ENCODE peak calls at places on chromosomes 16 and 17, in five cellular contexts. B is activated CD4-positive, alpha-beta T cell treated with anti-CD3 and anti-CD28 coated beads, Interleukin-2, amount 50 U/mL, for 4 hours; A is AG08396; L is NCI-H1930; Z is T-helper 9 cell. F is an unnamed sample.

GRCh38 chr16:53695070-53695469 is 8.6 kb downstream of the RPGRIP1L start:
- DNase-seq in B (no peak), Z (no peak), L (no peak), A (peak; percentile 73), F (no peak)

GRCh38 chr16:80776856-80777255 is 27.5 kb downstream of the CDYL2 start:
- DNase-seq in L (no peak), A (no peak), Z (no peak), B (no peak), F (no peak)

GRCh38 chr17:9487406-9487805 is 88.2 kb downstream of the STX8 start:
- DNase-seq in L (no peak), B (no peak), Z (no peak), A (no peak), F (no peak)

GRCh38 chr16:1338119-1338730 is 4.8 kb downstream of the BAIAP3 start:
- DNase-seq in L (peak; percentile 78), A (no peak), B (no peak), Z (no peak), F (no peak)

GRCh38 chr17:78174332-78174869 is 6.0 kb downstream of the SYNGR2 start:
- DNase-seq in A (no peak), B (no peak), L (no peak), Z (no peak), F (peak; percentile 80)

GRCh38 chr17:34131386-34131785 is 123.7 kb upstream of the CCL2 start:
- DNase-seq in L (no peak), Z (no peak), A (no peak), B (no peak), F (no peak)

GRCh38 chr17:20009302-20010098 is at the start of gene SPECC1:
- DNase-seq in B (peak; percentile 78), Z (peak; percentile 79), A (peak; percentile 91), L (peak; percentile 91), F (peak; percentile 82)

GRCh38 chr17:48468299-48468698 is 38.3 kb upstream of the SKAP1 start:
- DNase-seq in A (no peak), L (no peak), B (no peak), Z (no peak), F (no peak)

GRCh38 chr17:78252701-78253635 is 21.5 kb downstream of the TMEM235 start:
- DNase-seq in L (no peak), A (no peak), Z (peak; percentile 19), B (no peak), F (no peak)

GRCh38 chr16:55273959-55274358 is 50.0 kb upstream of the IRX6 start:
- DNase-seq in A (no peak), L (no peak), B (no peak), Z (no peak), F (no peak)

GRCh38 chr16:35295856-35296255 is 1836.4 kb downstream of the TP53TG3F start:
- DNase-seq in A (no peak), B (no peak), Z (no peak), L (no peak), F (no peak)

F was measured in hypothalamus.